ENCODE peak calls at places on chromosomes 6 and 20, in eight cellular contexts. S is central memory CD4-positive, alpha-beta T cell; O is GM13976; C is non-pigmented ciliary epithelial cell; Y is NCI-H345; D is body of pancreas; J is psoas muscle; G is HT-29. N is an unnamed sample.

GRCh38 chr20:36666181-36666740 is 20.3 kb upstream of the SLA2 start:
- DNase-seq in S (no peak), O (no peak), C (no peak), Y (no peak), D (no peak), J (no peak), G (peak), N (no peak)

GRCh38 chr6:9360881-9361280 is 925.5 kb upstream of the SLC35B3 start:
- DNase-seq in S (no peak), O (no peak), C (no peak), Y (no peak), D (no peak), J (no peak), G (no peak), N (no peak)

GRCh38 chr6:80280258-80281010 is 174.0 kb downstream of the BCKDHB start:
- DNase-seq in S (no peak), O (no peak), C (peak), Y (no peak), D (no peak), J (no peak), G (no peak), N (no peak)

GRCh38 chr20:46354207-46354555 is 45.9 kb upstream of the CDH22 start:
- DNase-seq in S (no peak), O (no peak), C (no peak), Y (no peak), D (no peak), J (no peak), G (no peak), N (no peak)

GRCh38 chr6:114315841-114316595 is 26.8 kb downstream of the HS3ST5 start:
- DNase-seq in S (no peak), O (no peak), C (no peak), Y (no peak), D (no peak), J (no peak), G (no peak), N (no peak)

GRCh38 chr20:41733151-41733550 is 115.0 kb upstream of the CHD6 start:
- DNase-seq in S (no peak), O (no peak), C (no peak), Y (no peak), D (no peak), J (no peak), G (no peak), N (no peak)

GRCh38 chr6:49550413-49551125 is at the start of gene C6orf141:
- DNase-seq in S (no peak), O (peak), C (no peak), Y (peak), D (peak), J (no peak), G (peak), N (peak)

GRCh38 chr6:149231786-149232185 is 85.7 kb upstream of the TAB2 start:
- DNase-seq in S (no peak), O (no peak), C (no peak), Y (no peak), D (no peak), J (no peak), G (no peak), N (no peak)